ENCODE peak calls at places on chromosomes 3 and 15, in six cellular contexts. Q is A549, P is K562, S is WTC11, V is HepG2, D is H1. K is an unnamed sample.
A peak's percentile ranks its signal among the peaks of the same experiment; 100 is the strongest.

GRCh38 chr3:60053518-60054265 is 1003.9 kb upstream of the CFAP20DC start:
- DNase-seq in D (no peak), V (no peak), P (peak; percentile 4), Q (no peak), S (no peak), K (no peak)

GRCh38 chr15:42083916-42084315 is 10.4 kb downstream of the PLA2G4D start:
- DNase-seq in D (no peak), P (no peak), S (no peak), Q (no peak), V (no peak), K (no peak)

GRCh38 chr15:43776718-43777292 is at the start of gene ELL3:
- DNase-seq in P (peak; percentile 63), D (no peak), S (peak; percentile 68), Q (peak; percentile 69), V (peak; percentile 56), K (no peak)

GRCh38 chr3:154112146-154112545 is 9.0 kb upstream of the ARHGEF26 start:
- DNase-seq in D (no peak), P (no peak), Q (no peak), S (no peak), V (peak; percentile 5), K (no peak)

GRCh38 chr15:25652697-25653096 is 210.4 kb downstream of the ATP10A start:
- DNase-seq in Q (no peak), S (no peak), V (no peak), D (no peak), P (no peak), K (no peak)

GRCh38 chr15:54462511-54462913 is 484.3 kb downstream of the UNC13C start:
- DNase-seq in S (no peak), Q (no peak), D (no peak), P (no peak), V (no peak), K (no peak)

GRCh38 chr3:53740946-53741345 is 105.3 kb downstream of the CHDH start:
- DNase-seq in V (no peak), P (no peak), S (no peak), Q (no peak), D (no peak), K (no peak)

GRCh38 chr3:52109556-52110380 is 44.5 kb downstream of the POC1A start:
- DNase-seq in D (no peak), V (no peak), Q (no peak), S (no peak), P (no peak), K (peak; percentile 79)

GRCh38 chr3:9396301-9396631 is 1.1 kb upstream of the SETD5 start:
- DNase-seq in Q (peak; percentile 97), S (peak; percentile 83), P (peak; percentile 85), D (no peak), V (no peak), K (peak; percentile 93)

GRCh38 chr3:127820871-127821853 is 1.2 kb downstream of the MGLL start:
- DNase-seq in S (no peak), Q (no peak), P (peak; percentile 29), V (no peak), D (no peak), K (peak; percentile 57)

DNA sequence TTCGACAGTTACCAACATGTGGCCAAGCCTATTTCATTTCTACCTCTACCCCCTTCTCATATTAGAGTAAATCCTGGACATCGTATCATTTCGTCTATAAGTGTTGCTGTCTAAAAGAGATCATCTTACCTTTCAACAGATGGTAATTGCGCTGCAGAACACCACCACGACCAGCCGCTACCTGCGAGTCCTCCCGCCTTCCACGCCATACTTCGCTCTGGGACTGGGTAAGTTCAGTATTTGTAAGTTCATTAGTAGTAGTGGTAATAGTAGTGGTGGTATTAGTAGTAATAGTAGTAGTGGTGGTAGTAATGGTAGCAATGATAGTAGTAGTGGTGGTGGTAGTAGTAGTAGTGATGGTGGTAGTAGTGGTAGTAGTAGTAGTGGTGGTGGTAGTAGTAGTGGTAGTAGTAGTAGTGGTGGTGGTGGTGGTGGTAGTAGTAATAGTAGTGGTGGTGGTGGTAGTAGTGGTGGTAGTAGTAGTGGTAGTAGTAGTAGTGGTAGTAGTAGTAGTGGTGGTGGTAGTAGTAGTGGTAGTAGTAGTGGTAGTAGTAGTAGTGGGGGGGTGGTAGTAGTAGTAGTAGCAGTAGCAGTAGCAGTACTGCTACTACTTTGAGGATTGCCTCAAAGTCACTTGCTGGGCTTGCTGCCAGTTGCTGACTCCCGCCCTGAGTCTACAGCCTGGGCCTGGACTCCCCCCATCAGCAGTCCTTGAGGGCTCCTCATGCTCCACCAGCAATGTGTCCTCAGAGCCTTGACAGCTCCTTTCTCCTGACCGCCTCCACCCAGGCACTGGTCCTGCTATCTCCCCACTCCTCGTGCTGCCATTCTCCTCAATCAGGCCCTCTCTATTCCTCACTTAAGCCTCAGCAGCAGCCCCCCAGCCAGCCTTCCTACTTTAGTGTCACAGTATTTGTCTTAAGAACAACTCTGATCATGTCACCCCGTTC is 45.3 kb downstream of the DLEC1 start:
- DNase-seq in D (no peak), P (no peak), V (peak; percentile 12), Q (peak; percentile 22), S (no peak), K (no peak)
- TF ChIP-seq JUN in D (no peak), P (no peak), V (no peak), Q (no peak), S (no peak), K (no peak)

GRCh38 chr3:50515565-50516047 is 12.2 kb upstream of the CACNA2D2 start:
- DNase-seq in P (no peak), Q (no peak), D (peak; percentile 70), S (peak; percentile 59), V (peak; percentile 12), K (peak; percentile 28)
- TF ChIP-seq JUN in P (no peak), Q (no peak), D (no peak), S (no peak), V (no peak), K (no peak)

DNA sequence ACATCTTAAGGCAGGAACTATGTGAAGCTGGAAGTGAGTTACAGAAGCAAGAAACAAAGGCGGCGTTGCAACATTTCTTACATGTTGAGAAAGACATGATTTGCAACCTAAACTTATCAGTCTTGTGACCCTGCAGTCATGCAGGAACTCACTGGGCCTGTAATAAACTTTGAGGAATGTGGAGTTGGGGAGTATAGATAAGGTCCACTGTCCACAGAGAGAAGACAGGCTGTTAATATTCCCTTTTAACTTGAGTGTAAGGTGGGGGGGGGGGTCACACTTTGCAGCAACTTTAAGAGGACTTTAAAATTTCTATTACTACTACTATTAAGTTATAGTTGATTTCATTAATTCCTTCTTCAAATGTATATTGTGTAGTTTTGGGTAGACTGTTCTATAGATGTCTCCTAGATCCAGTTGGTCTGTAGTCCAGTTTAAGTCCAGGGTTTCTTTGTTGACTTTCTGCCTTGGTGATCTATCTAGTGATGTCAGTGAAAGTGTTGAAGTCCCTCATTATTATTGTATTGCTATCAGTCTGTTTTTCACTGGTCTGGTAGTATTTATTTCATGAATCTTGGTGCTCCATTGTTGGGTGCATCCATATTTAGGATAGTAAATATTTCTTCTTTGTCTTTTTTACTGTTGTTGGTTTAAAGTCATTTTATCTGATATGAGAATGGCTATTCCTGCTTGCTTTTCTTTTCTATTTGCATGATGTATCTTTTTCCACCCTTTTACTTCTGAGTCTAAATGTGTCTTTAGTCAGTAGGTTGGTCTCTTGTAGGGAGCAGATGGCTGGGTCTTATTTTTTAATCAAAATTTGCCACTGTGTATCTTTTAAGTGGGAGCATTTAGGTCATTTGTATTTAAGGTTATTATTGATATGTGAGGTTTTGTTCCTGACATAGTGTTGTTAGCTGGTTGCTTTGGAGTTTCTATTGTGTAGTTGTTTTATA is 15.6 kb upstream of the FAM98B start:
- DNase-seq in V (no peak), S (no peak), Q (no peak), P (no peak), D (no peak), K (no peak)
- TF ChIP-seq JUN in V (no peak), S (no peak), Q (no peak), P (no peak), D (no peak), K (no peak)

DNA sequence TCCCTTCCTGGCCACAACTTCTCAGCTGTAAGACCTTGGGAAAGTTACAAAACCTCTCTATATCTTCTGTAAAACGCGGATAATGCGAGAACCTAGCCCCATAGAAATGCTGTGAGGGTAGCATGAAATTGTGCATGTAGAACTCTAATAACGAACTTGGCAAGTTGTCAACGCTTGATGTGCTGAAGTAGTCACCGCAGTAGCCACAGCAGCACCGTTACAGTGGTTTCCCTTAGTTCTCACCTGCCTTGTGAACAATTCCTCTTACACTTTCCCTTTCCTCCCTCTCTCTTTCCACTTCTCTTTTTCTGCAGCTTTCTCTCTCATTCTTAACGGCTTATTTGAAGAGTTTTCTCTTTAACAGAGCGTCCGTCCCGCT is 447 bp upstream of the SHQ1 start:
- DNase-seq in S (no peak), Q (no peak), D (no peak), P (no peak), V (no peak), K (no peak)
- TF ChIP-seq JUN in S (no peak), Q (no peak), D (no peak), P (no peak), V (no peak), K (no peak)

GRCh38 chr3:73846951-73847350 is 222.2 kb upstream of the PDZRN3 start:
- DNase-seq in P (no peak), S (no peak), Q (no peak), V (no peak), D (no peak), K (no peak)

GRCh38 chr3:73848173-73848751 is 223.5 kb upstream of the PDZRN3 start:
- DNase-seq in V (peak; percentile 3), Q (peak; percentile 12), P (no peak), S (no peak), D (no peak), K (no peak)
- TF ChIP-seq JUN in V (no peak), Q (no peak), P (no peak), S (no peak), D (no peak), K (no peak)

GRCh38 chr15:91520848-91521247 is 332.7 kb upstream of the SLCO3A1 start:
- DNase-seq in Q (no peak), D (no peak), P (no peak), S (no peak), V (no peak), K (no peak)

GRCh38 chr15:91516866-91517265 is 336.6 kb upstream of the SLCO3A1 start:
- DNase-seq in S (no peak), Q (no peak), V (no peak), D (no peak), P (no peak), K (no peak)

GRCh38 chr15:91517491-91518200 is 335.9 kb upstream of the SLCO3A1 start:
- DNase-seq in S (no peak), V (no peak), Q (no peak), P (no peak), D (no peak), K (no peak)

GRCh38 chr15:91515188-91515754 is 338.2 kb upstream of the SLCO3A1 start:
- DNase-seq in P (no peak), S (no peak), D (no peak), V (no peak), Q (peak; percentile 67), K (peak; percentile 14)
- TF ChIP-seq JUN in P (no peak), S (no peak), D (no peak), V (no peak), Q (no peak), K (no peak)

GRCh38 chr3:22491326-22491725 is 711.8 kb upstream of the UBE2E2 start:
- DNase-seq in V (no peak), Q (no peak), P (no peak), D (no peak), S (no peak), K (no peak)
- TF ChIP-seq JUN in V (no peak), Q (no peak), P (no peak), D (no peak), S (no peak), K (no peak)